ENCODE peak calls at places on chromosomes 7 and 10, in eight cellular contexts. F is lower lobe of right lung, K is MG63, R is brain microvascular endothelial cell, T is body of pancreas, I is PC-3, U is Peyer's patch, S is IMR-90. M is an unnamed sample. For H3K27me3, the result is how much of the 10 kb centered on the place peaks cover.

GRCh38 chr10:86269332-86269731 is 97.3 kb downstream of the GRID1 start:
- DNase-seq in U (no peak), R (no peak), I (no peak), F (peak), S (no peak), T (no peak), K (no peak), M (no peak)

GRCh38 chr10:109259293-109259692 is 664.0 kb downstream of the XPNPEP1 start:
- DNase-seq in S (peak), T (no peak), F (no peak), U (no peak), I (peak), K (no peak), R (no peak), M (no peak)

GRCh38 chr7:98420966-98421612 is 20.2 kb upstream of the BAIAP2L1 start:
- DNase-seq in U (peak), I (peak), F (peak), S (no peak), K (no peak), T (peak), R (no peak), M (peak)

GRCh38 chr7:155358948-155359712 is 61.5 kb downstream of the INSIG1 start:
- DNase-seq in F (no peak), U (peak), I (no peak), T (no peak), S (no peak), K (no peak), R (no peak), M (no peak)

GRCh38 chr10:124600051-124600880 is 138.6 kb downstream of the LHPP start:
- DNase-seq in T (no peak), I (no peak), K (no peak), S (no peak), R (no peak), F (no peak), U (no peak), M (no peak)

GRCh38 chr7:2141656-2142055 is 91.1 kb downstream of the MAD1L1 start:
- DNase-seq in U (no peak), I (no peak), T (no peak), F (no peak), K (no peak), S (no peak), R (no peak), M (no peak)

GRCh38 chr7:115689941-115690340 is 340.6 kb downstream of the TFEC start:
- DNase-seq in S (peak), U (no peak), I (no peak), K (no peak), R (no peak), T (no peak), F (no peak), M (no peak)

GRCh38 chr7:100443096-100443840 is 7.0 kb upstream of the PPP1R35 start:
- DNase-seq in R (no peak), S (no peak), K (no peak), I (no peak), U (peak), F (peak), T (no peak), M (no peak)

GRCh38 chr7:117323877-117324699 is 1.2 kb upstream of the WNT2 start:
- DNase-seq in I (peak), S (peak), F (peak), R (peak), U (peak), K (peak), T (peak), M (peak)

GRCh38 chr10:77867124-77867715 is 59.3 kb downstream of the DLG5 start:
- DNase-seq in F (no peak), S (no peak), K (no peak), I (no peak), R (no peak), U (no peak), T (no peak), M (peak)

DNA sequence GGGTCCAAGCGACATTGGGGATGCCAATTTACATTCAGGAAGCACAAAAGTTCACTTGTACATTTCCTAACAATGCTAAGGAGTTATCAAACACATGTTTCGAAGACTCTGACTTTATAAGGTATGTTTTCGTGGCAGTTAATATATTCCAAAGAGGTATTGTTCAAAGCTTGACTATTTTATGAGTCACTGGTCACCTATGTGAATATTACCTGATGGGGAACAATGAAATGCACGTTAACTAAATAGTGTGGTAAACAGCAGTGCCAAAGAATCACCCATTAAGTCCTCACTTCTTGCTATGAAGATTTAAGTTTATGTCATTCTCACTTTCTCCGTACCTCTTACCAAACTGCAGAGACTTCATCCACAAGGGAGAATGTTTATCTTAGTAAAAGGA is 550.2 kb downstream of the SORCS1 start:
- DNase-seq in I (peak), T (no peak), U (no peak), S (no peak), F (no peak), K (no peak), R (no peak), M (no peak)
- H3K27me3 ChIP-seq in I (under half), T (under half), U (under half), S (under half), F (under half), K (under half), R (under half), M (under half)

GRCh38 chr10:96560970-96561887 is 25.6 kb downstream of the TM9SF3 start:
- DNase-seq in K (no peak), T (no peak), F (no peak), I (peak), R (no peak), S (peak), U (no peak), M (no peak)
- H3K27me3 ChIP-seq in K (under half), T (under half), F (under half), I (under half), R (under half), S (under half), U (under half), M (under half)

DNA sequence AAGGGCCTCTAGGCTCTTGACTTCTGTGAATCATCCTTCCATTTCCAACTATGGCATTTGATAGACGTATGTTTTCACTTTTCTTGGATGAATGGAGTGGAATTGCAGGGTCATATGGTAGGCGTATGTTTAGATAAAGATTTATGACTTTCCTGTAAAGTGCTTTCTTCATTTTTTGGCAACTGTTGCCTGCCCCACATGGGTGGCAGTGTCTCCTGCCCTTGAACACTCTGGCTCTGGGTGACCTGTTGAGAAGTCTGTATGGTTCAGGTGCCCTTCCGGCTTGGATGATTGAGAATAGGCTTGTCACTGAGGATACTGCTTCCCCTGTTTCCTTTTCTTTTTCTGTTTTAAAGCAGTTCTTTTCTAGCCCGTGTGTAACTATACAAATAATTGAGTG is 23.1 kb downstream of the RET start:
- DNase-seq in U (no peak), F (no peak), I (no peak), T (no peak), R (no peak), S (no peak), K (no peak), M (no peak)
- H3K27me3 ChIP-seq in U (under half), F (under half), I (half or more), T (under half), R (under half), S (under half), K (under half), M (under half)

DNA sequence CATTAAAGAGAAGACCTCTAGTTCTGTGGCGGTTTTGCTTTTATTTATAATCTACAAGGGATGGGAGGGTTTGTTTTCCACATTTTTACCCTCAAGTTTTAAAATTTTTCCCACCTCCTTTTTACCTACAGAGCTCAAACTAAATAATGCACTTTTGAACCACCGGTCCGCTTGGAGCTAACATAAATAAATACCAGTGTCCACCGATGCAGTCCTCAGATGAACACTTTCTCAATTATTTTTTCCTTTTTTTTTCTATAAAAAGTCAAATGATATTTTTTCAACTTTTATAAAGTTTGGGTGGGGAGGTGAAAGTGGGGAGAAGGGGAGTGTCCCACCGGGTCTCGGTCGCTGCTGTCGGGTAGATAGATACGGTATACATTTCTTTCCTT is 3.3 kb downstream of the ZNF503 start:
- DNase-seq in F (no peak), I (peak), K (no peak), T (no peak), S (no peak), U (no peak), R (no peak), M (no peak)
- H3K27me3 ChIP-seq in F (under half), I (half or more), K (under half), T (under half), S (under half), U (under half), R (under half), M (half or more)

GRCh38 chr7:164882-165660 is 27.3 kb upstream of the FAM20C start:
- DNase-seq in R (no peak), F (peak), I (no peak), T (no peak), K (no peak), U (no peak), S (no peak), M (no peak)
- H3K27me3 ChIP-seq in R (under half), F (under half), I (under half), T (under half), K (under half), U (under half), S (under half), M (under half)

GRCh38 chr7:96992624-96993452 is 12.5 kb upstream of the DLX6 start:
- DNase-seq in S (no peak), R (no peak), I (no peak), U (no peak), F (no peak), K (no peak), T (no peak), M (peak)
- H3K27me3 ChIP-seq in S (half or more), R (half or more), I (under half), U (under half), F (half or more), K (under half), T (under half), M (half or more)